ENCODE peak calls at places on chromosomes 12 and 14, in nine cellular contexts. W, N, R, G, E, T, D, Z and L are unnamed samples. For H3K27me3, the result is how much of the 10 kb centered on the place peaks cover.

GRCh38 chr12:45893240-45893639 is 97.1 kb downstream of the SCAF11 start:
- DNase-seq in W (no peak), N (no peak), R (no peak), G (no peak), E (peak), T (peak), D (no peak), Z (peak), L (no peak)

GRCh38 chr14:58430156-58430555 is 2.6 kb downstream of the KIAA0586 start:
- DNase-seq in W (no peak), N (no peak), R (no peak), G (no peak), E (peak), T (no peak), D (no peak), Z (no peak), L (no peak)

GRCh38 chr14:93906341-93907329 is 20.5 kb upstream of the FAM181A start:
- DNase-seq in W (peak), N (peak), R (no peak), G (peak), E (peak), T (peak), D (no peak), Z (peak), L (peak)

GRCh38 chr14:50784683-50785505 is 46.1 kb downstream of the NIN start:
- DNase-seq in W (no peak), N (no peak), R (no peak), G (no peak), E (no peak), T (no peak), D (no peak), Z (no peak), L (no peak)

GRCh38 chr12:108638141-108638823 is 4.6 kb upstream of the SELPLG start:
- DNase-seq in W (no peak), N (no peak), R (no peak), G (no peak), E (no peak), T (peak), D (no peak), Z (no peak), L (peak)

GRCh38 chr12:30796508-30796780 is 41.7 kb upstream of the CAPRIN2 start:
- DNase-seq in W (no peak), N (no peak), R (peak), G (peak), E (peak), T (peak), D (no peak), Z (no peak), L (peak)

GRCh38 chr12:81942588-81942987 is 183.4 kb upstream of the PPFIA2 start:
- DNase-seq in W (no peak), N (no peak), R (no peak), G (no peak), E (no peak), T (no peak), D (no peak), Z (no peak), L (no peak)

GRCh38 chr14:95260537-95261440 is 58.9 kb downstream of the CLMN start:
- DNase-seq in W (no peak), N (no peak), R (no peak), G (no peak), E (peak), T (no peak), D (no peak), Z (no peak), L (peak)

GRCh38 chr14:104998801-104999200 is 13.2 kb downstream of the CLBA1 start:
- DNase-seq in W (no peak), N (no peak), R (no peak), G (no peak), E (no peak), T (no peak), D (no peak), Z (no peak), L (no peak)

GRCh38 chr14:66234411-66234810 is 251.8 kb upstream of the CCDC196 start:
- DNase-seq in W (no peak), N (no peak), R (no peak), G (no peak), E (no peak), T (no peak), D (no peak), Z (peak), L (no peak)

GRCh38 chr12:106058256-106059182 is 80.2 kb downstream of the NUAK1 start:
- DNase-seq in W (no peak), N (no peak), R (no peak), G (no peak), E (peak), T (no peak), D (no peak), Z (no peak), L (peak)

GRCh38 chr14:94748667-94749347 is 21.1 kb downstream of the GSC start:
- DNase-seq in W (peak), N (peak), R (no peak), G (peak), E (no peak), T (no peak), D (no peak), Z (peak), L (peak)

GRCh38 chr12:110382683-110383082 is 20.8 kb downstream of the ANAPC7 start:
- DNase-seq in W (no peak), N (no peak), R (no peak), G (no peak), E (no peak), T (no peak), D (no peak), Z (no peak), L (no peak)

GRCh38 chr14:96895658-96896271 is 98.6 kb downstream of the VRK1 start:
- DNase-seq in W (no peak), N (no peak), R (no peak), G (no peak), E (no peak), T (no peak), D (no peak), Z (no peak), L (no peak)

GRCh38 chr12:65147312-65147905 is 22.0 kb upstream of the LEMD3 start:
- DNase-seq in W (no peak), N (no peak), R (no peak), G (no peak), E (no peak), T (no peak), D (no peak), Z (no peak), L (no peak)

GRCh38 chr12:102958073-102958829 is 777 bp downstream of the ASCL1 start:
- DNase-seq in W (no peak), N (peak), R (no peak), G (peak), E (peak), T (peak), D (no peak), Z (peak), L (peak)

GRCh38 chr12:118055144-118055557 is 5.8 kb downstream of the WSB2 start:
- DNase-seq in W (no peak), N (no peak), R (no peak), G (peak), E (no peak), T (no peak), D (peak), Z (peak), L (no peak)

GRCh38 chr14:68143341-68143807 is 323.8 kb downstream of the RAD51B start:
- DNase-seq in W (no peak), N (peak), R (peak), G (peak), E (peak), T (no peak), D (no peak), Z (no peak), L (no peak)

GRCh38 chr14:92734618-92735017 is 13.8 kb downstream of the LGMN start:
- DNase-seq in W (no peak), N (no peak), R (no peak), G (no peak), E (no peak), T (no peak), D (no peak), Z (no peak), L (no peak)

GRCh38 chr12:109892748-109893147 is 7.3 kb upstream of the TCHP start:
- DNase-seq in W (no peak), N (no peak), R (no peak), G (no peak), E (no peak), T (no peak), D (no peak), Z (no peak), L (no peak)

GRCh38 chr12:65121049-65121955 is at the start of gene WIF1:
- DNase-seq in W (no peak), N (peak), R (no peak), G (peak), E (peak), T (peak), D (no peak), Z (peak), L (peak)

GRCh38 chr14:52106853-52107252 is 38.0 kb upstream of the NID2 start:
- DNase-seq in W (no peak), N (no peak), R (no peak), G (no peak), E (peak), T (no peak), D (no peak), Z (no peak), L (no peak)

GRCh38 chr14:51604078-51604477 is 47.6 kb upstream of the FRMD6 start:
- DNase-seq in W (no peak), N (no peak), R (no peak), G (peak), E (peak), T (no peak), D (no peak), Z (no peak), L (no peak)

GRCh38 chr12:11067514-11067913 is 5.4 kb upstream of the TAS2R46 start:
- DNase-seq in W (no peak), N (peak), R (no peak), G (no peak), E (peak), T (no peak), D (no peak), Z (no peak), L (peak)

GRCh38 chr12:218728-219590 is 5.0 kb upstream of the SLC6A12 start:
- DNase-seq in W (no peak), N (no peak), R (no peak), G (no peak), E (no peak), T (no peak), D (no peak), Z (no peak), L (peak)

GRCh38 chr14:72420749-72421452 is 473.0 kb downstream of the DPF3 start:
- DNase-seq in W (peak), N (peak), R (peak), G (peak), E (peak), T (peak), D (peak), Z (peak), L (peak)

GRCh38 chr14:21384494-21384851 is 654 bp upstream of the SUPT16H start:
- DNase-seq in W (no peak), N (peak), R (no peak), G (no peak), E (no peak), T (no peak), D (no peak), Z (no peak), L (no peak)

GRCh38 chr12:111687255-111687654 is 1.4 kb downstream of the ACAD10 start:
- DNase-seq in W (no peak), N (no peak), R (no peak), G (peak), E (no peak), T (no peak), D (no peak), Z (peak), L (no peak)
- H3K4me3 ChIP-seq in W (no peak), N (peak), R (no peak), G (no peak), E (no peak), T (no peak), D (no peak), Z (no peak), L (no peak)

DNA sequence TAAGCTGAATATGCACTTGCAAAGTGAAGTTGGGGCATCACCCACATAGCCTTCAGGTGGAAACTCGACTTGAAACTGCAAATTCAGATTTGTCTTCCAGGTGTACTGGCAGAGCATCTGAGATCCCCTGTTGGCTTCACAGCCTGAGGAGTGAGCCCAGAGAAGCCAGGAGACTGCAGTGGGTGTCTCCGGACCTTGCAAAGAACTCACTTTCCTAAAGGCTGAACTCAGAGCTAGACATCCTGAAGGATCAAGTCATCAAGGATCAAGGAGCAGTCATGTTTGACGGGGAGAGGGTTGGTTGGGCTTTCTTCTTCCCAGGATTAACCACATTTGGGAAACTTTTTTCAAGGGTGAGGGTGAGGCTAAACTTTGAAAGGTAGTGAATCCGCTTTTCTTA is 9.1 kb upstream of the HOXC13 start:
- DNase-seq in W (no peak), N (no peak), R (no peak), G (no peak), E (no peak), T (no peak), D (no peak), Z (no peak), L (no peak)
- H3K27me3 ChIP-seq in W (under half), N (under half), R (under half), G (half or more), E (half or more), T (under half), D (half or more), Z (half or more), L (half or more)

GRCh38 chr12:63917864-63918742 is 73.6 kb downstream of the SRGAP1 start:
- DNase-seq in W (peak), N (no peak), R (no peak), G (peak), E (peak), T (no peak), D (no peak), Z (no peak), L (no peak)
- H3K27ac ChIP-seq in W (peak), N (no peak), R (no peak), G (peak), E (peak), T (no peak), D (no peak), Z (no peak), L (no peak)

GRCh38 chr12:130070017-130070653 is 92.1 kb upstream of the FZD10 start:
- DNase-seq in W (no peak), N (no peak), R (peak), G (no peak), E (no peak), T (no peak), D (no peak), Z (peak), L (no peak)
- H3K4me3 ChIP-seq in W (no peak), N (no peak), R (no peak), G (no peak), E (no peak), T (no peak), D (no peak), Z (no peak), L (no peak)

GRCh38 chr12:54131641-54132280 is 57.0 kb downstream of the SMUG1 start:
- DNase-seq in W (no peak), N (no peak), R (no peak), G (peak), E (no peak), T (no peak), D (no peak), Z (no peak), L (no peak)

GRCh38 chr12:54134395-54134794 is 54.4 kb downstream of the SMUG1 start:
- DNase-seq in W (no peak), N (no peak), R (no peak), G (no peak), E (no peak), T (no peak), D (no peak), Z (no peak), L (no peak)

GRCh38 chr12:54133663-54134375 is 55.0 kb downstream of the SMUG1 start:
- DNase-seq in W (no peak), N (no peak), R (no peak), G (peak), E (no peak), T (no peak), D (no peak), Z (no peak), L (no peak)

GRCh38 chr12:54134850-54135249 is 53.9 kb downstream of the SMUG1 start:
- DNase-seq in W (no peak), N (no peak), R (no peak), G (peak), E (no peak), T (no peak), D (no peak), Z (no peak), L (no peak)

DNA sequence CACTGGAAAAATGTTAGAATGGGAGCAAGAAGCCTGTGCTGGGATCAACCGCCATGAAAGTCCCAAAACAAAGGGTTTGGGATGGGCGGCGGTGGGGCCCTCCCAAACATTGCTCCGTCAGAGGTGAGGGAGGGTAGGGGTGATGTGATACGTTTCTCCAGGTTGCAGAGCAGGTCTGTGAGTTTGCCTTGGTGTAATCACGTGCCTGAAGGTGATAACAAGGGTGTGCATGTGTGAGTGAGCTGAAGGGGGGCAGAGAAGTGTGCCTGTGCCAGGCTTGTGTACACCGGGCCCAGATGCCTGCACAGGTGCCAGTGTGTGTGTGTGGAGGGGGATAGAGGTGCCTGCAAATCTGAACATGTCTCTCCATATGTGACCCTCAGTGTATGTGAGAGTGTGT is 55.8 kb downstream of the SMUG1 start:
- DNase-seq in W (no peak), N (no peak), R (no peak), G (no peak), E (no peak), T (no peak), D (no peak), Z (no peak), L (no peak)
- H3K27me3 ChIP-seq in W (under half), N (under half), R (under half), G (under half), E (under half), T (under half), D (under half), Z (under half), L (half or more)

GRCh38 chr12:132557969-132558856 is 52.2 kb downstream of the LRCOL1 start:
- DNase-seq in W (no peak), N (no peak), R (no peak), G (no peak), E (no peak), T (no peak), D (no peak), Z (peak), L (no peak)
- H3K27ac ChIP-seq in W (no peak), N (no peak), R (no peak), G (no peak), E (no peak), T (no peak), D (no peak), Z (no peak), L (no peak)

GRCh38 chr12:122203968-122204828 is 689 bp downstream of the B3GNT4 start:
- DNase-seq in W (no peak), N (no peak), R (no peak), G (no peak), E (no peak), T (no peak), D (no peak), Z (no peak), L (peak)
- H3K4me3 ChIP-seq in W (peak), N (peak), R (peak), G (peak), E (peak), T (peak), D (peak), Z (peak), L (peak)